ENCODE peak calls at places on chromosome 15, in five cellular contexts. I is astrocyte, W is body of pancreas, B is upper lobe of right lung, X is esophagus squamous epithelium. H is an unnamed sample.

GRCh38 chr15:68676011-68676605 is 97.3 kb downstream of the CORO2B start:
- DNase-seq in I (no peak), W (no peak), B (no peak), X (no peak), H (no peak)

GRCh38 chr15:89413877-89414276 is 79.3 kb upstream of the POLG start:
- DNase-seq in I (no peak), W (no peak), B (no peak), X (no peak), H (no peak)

GRCh38 chr15:23564798-23565394 is 578 bp upstream of the MKRN3 start:
- DNase-seq in I (peak; percentile 4), W (no peak), B (no peak), X (no peak), H (no peak)

GRCh38 chr15:64460737-64461576 is 579 bp downstream of the ZNF609 start:
- DNase-seq in I (peak; percentile 74), W (peak; percentile 27), B (no peak), X (no peak), H (peak; percentile 42)

GRCh38 chr15:73872370-73872769 is 994 bp upstream of the TBC1D21 start:
- DNase-seq in I (peak; percentile 63), W (no peak), B (no peak), X (no peak), H (no peak)

GRCh38 chr15:25739687-25740121 is 123.4 kb downstream of the ATP10A start:
- DNase-seq in I (peak; percentile 13), W (no peak), B (no peak), X (no peak), H (peak; percentile 44)

GRCh38 chr15:72176155-72176554 is 21.4 kb downstream of the GRAMD2A start:
- DNase-seq in I (no peak), W (no peak), B (no peak), X (no peak), H (no peak)

GRCh38 chr15:29685156-29686078 is 136.9 kb downstream of the TJP1 start:
- DNase-seq in I (peak; percentile 65), W (no peak), B (no peak), X (no peak), H (no peak)

GRCh38 chr15:61226313-61227250 is 2.5 kb downstream of the RORA start:
- DNase-seq in I (no peak), W (no peak), B (no peak), X (no peak), H (no peak)

GRCh38 chr15:45603881-45604280 is 16.7 kb downstream of the BLOC1S6 start:
- DNase-seq in I (no peak), W (no peak), B (no peak), X (no peak), H (no peak)
- H3K4me3 ChIP-seq in I (no peak overlapping the region), W (no peak overlapping the region), B (no peak overlapping the region), X (no peak overlapping the region), H (no peak overlapping the region)

GRCh38 chr15:40028853-40029252 is 10.1 kb downstream of the SRP14 start:
- DNase-seq in I (no peak), W (no peak), B (no peak), X (no peak), H (no peak)
- H3K4me3 ChIP-seq in I (no peak overlapping the region), W (no peak overlapping the region), B (no peak overlapping the region), X (no peak overlapping the region), H (no peak overlapping the region)

DNA sequence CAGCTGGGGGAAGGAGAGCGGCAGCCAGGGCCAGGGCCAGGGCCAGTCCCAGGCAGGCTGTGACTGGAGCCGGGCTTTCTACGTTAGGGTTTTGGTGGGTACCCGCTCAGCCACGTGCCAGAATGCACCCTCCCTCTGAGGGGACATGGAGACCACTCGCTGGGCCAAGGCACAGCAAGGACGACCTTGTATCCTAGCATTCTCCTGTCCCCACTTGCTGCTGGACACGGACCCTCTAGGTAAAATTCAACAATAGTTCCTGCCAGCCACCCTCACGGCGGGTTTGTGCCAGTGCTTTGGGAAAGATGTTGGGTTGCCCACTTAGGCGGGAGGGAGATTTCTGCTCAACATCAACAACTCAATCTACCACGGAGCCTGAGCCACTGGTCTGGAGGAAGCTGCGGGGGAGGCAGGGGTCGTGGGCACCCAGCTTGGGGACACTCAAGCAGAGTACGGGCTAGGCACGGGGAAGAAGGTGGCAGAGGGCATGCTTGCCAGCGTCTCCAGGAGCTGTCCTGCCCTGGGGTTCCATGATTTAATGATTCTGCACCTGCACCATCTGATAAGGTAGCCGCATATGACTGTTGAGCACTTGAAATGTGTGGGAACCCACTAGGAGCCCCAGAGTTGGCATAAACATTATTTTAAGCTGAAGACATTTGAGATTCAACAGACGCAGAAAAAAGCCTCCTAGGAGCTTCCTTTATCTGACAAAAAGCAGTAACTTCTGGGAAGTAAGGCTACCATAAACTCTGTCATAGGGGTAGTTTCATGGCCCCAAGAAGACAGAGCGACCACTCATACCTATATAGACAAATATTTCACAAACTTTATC is 22.5 kb upstream of the C15orf39 start:
- DNase-seq in I (no peak), W (no peak), B (no peak), X (no peak), H (no peak)
- H3K4me3 ChIP-seq in I (no peak overlapping the region), W (no peak overlapping the region), B (peak overlapping the region; percentile 20), X (peak overlapping the region; percentile 59), H (no peak overlapping the region)

DNA sequence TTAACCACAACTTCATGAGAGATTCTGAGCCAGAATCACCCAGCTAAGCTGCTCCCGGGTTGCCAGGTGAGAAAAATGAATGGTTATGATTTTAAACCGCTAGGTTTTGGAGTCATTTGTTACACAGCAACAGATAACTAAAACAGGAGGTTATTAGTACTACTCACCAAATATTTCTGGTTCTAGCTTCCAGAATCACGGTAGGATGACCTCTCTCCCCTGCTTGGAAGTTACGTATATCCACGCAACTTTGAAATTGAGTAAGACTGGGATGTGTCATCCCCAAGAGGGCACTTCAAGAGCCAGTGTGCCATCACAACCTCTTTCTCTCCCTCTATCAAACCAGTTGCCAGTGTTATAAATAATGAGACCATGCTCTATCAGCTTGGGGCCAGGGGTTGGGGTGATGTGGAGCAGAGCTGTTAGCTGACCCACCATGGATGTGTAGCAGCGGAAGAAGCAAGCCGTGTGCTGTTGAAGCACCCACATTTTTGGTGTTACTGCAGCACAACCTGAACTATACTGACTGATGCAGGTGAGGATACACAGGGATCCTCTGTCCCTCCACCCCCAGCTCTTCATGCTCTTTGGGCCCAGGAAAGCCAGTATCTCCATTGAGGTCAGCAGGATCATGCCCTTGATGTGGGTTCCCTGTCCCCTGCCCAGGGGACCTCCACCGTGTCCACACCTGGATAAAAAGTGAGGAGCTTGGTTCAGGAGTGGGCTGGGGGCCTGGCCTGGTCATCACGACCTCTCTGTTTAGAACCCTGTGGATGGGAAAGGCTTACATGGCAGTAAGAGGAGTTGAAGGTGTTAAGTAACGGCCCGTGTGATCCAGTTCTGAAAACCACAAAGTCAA is 19.4 kb upstream of the ALDH1A3 start:
- DNase-seq in I (no peak), W (no peak), B (no peak), X (no peak), H (no peak)
- H3K4me3 ChIP-seq in I (no peak overlapping the region), W (no peak overlapping the region), B (no peak overlapping the region), X (no peak overlapping the region), H (no peak overlapping the region)

GRCh38 chr15:55270301-55270700 is 19.3 kb downstream of the RAB27A start:
- DNase-seq in I (no peak), W (no peak), B (no peak), X (no peak), H (no peak)

GRCh38 chr15:55267401-55268053 is 22.1 kb downstream of the RAB27A start:
- DNase-seq in I (peak; percentile 81), W (peak; percentile 26), B (peak; percentile 75), X (no peak), H (no peak)

GRCh38 chr15:55266547-55266946 is 23.1 kb downstream of the RAB27A start:
- DNase-seq in I (no peak), W (no peak), B (no peak), X (no peak), H (no peak)

GRCh38 chr15:55268054-55268695 is 21.4 kb downstream of the RAB27A start:
- DNase-seq in I (no peak), W (no peak), B (no peak), X (no peak), H (no peak)
- H3K4me3 ChIP-seq in I (peak overlapping the region; percentile 30), W (no peak overlapping the region), B (no peak overlapping the region), X (no peak overlapping the region), H (no peak overlapping the region)

GRCh38 chr15:70474682-70475438 is 288.5 kb downstream of the UACA start:
- DNase-seq in I (peak; percentile 100), W (peak; percentile 39), B (peak; percentile 90), X (no peak), H (peak; percentile 94)

GRCh38 chr15:70473623-70474366 is 289.6 kb downstream of the UACA start:
- DNase-seq in I (peak; percentile 20), W (no peak), B (no peak), X (no peak), H (no peak)

GRCh38 chr15:70475439-70475781 is 287.9 kb downstream of the UACA start:
- DNase-seq in I (no peak), W (no peak), B (no peak), X (no peak), H (no peak)

GRCh38 chr15:70475921-70476320 is 287.4 kb downstream of the UACA start:
- DNase-seq in I (no peak), W (no peak), B (no peak), X (no peak), H (no peak)

DNA sequence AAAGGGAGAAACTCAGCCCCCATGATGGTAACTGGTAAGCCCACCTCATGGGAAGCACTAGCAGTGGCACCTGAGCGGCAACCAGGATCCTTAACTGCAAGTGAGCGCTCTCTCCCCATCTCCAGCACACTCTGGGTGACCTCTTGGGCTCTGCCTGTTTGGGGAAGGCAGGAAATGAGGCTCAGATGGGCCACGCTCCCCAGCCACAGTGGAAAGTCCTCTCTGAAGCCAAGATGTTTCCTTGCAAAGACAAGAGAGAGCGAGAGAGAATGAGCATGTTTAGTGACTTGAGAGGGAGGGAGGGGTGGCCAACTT is 289.0 kb downstream of the UACA start:
- DNase-seq in I (no peak), W (no peak), B (no peak), X (no peak), H (no peak)
- H3K4me3 ChIP-seq in I (peak overlapping the region; percentile 30), W (no peak overlapping the region), B (no peak overlapping the region), X (peak overlapping the region; percentile 53), H (peak overlapping the region; percentile 18)

DNA sequence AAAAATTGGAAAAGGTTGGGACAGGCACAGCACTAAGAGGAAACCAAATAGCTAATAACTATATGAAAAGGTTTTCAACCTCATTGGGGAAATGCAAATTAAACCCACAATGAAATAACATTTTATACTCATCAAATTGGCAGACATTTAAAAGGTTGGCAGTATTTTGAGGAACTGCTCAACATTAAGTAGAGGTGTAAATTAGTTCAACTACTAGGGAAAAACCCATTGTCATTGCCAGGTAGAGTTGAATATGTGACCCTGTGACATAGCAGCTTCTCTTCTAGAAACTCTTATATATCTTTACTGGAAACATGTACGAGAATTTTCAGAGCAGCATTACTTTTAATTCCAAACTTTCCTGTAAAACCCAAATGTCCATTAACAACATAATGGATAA is 9.7 kb downstream of the PDE8A start:
- DNase-seq in I (no peak), W (no peak), B (no peak), X (no peak), H (no peak)
- H3K4me3 ChIP-seq in I (no peak overlapping the region), W (no peak overlapping the region), B (no peak overlapping the region), X (no peak overlapping the region), H (no peak overlapping the region)

GRCh38 chr15:36936652-36937051 is 163.7 kb downstream of the MEIS2 start:
- DNase-seq in I (peak; percentile 56), W (no peak), B (no peak), X (no peak), H (no peak)

GRCh38 chr15:36940636-36941285 is 159.6 kb downstream of the MEIS2 start:
- DNase-seq in I (no peak), W (no peak), B (no peak), X (no peak), H (no peak)

GRCh38 chr15:36940207-36940606 is 160.1 kb downstream of the MEIS2 start:
- DNase-seq in I (no peak), W (no peak), B (no peak), X (no peak), H (no peak)

GRCh38 chr15:36938131-36938530 is 162.2 kb downstream of the MEIS2 start:
- DNase-seq in I (no peak), W (no peak), B (no peak), X (no peak), H (no peak)

GRCh38 chr15:36938764-36939163 is 161.6 kb downstream of the MEIS2 start:
- DNase-seq in I (no peak), W (no peak), B (no peak), X (no peak), H (no peak)
- H3K4me3 ChIP-seq in I (no peak overlapping the region), W (no peak overlapping the region), B (no peak overlapping the region), X (no peak overlapping the region), H (no peak overlapping the region)

H was measured in skeletal muscle cell.